ENCODE peak calls at places on chromosome 11, in five cellular contexts. One of them, this sample, is unnamed.

GRCh38 chr11:63862923-63863322 is 24.0 kb downstream of the MARK2 start:
- DNase-seq in psoas muscle: no peak
- DNase-seq in cardiac muscle cell: no peak
- DNase-seq in WERI-Rb-1: no peak
- DNase-seq in PC-3: no peak
- DNase-seq in this sample: no peak

GRCh38 chr11:96863520-96863919 is 473.7 kb downstream of the JRKL start:
- DNase-seq in WERI-Rb-1: no peak
- DNase-seq in cardiac muscle cell: peak; percentile 27
- DNase-seq in PC-3: no peak
- DNase-seq in psoas muscle: peak; percentile 56
- DNase-seq in this sample: peak; percentile 89

GRCh38 chr11:130831506-130832385 is 84.5 kb downstream of the SNX19 start:
- DNase-seq in psoas muscle: no peak
- DNase-seq in PC-3: peak; percentile 29
- DNase-seq in WERI-Rb-1: no peak
- DNase-seq in cardiac muscle cell: no peak
- DNase-seq in this sample: no peak

GRCh38 chr11:27735281-27735680 is 35.0 kb upstream of the BDNF start:
- DNase-seq in PC-3: no peak
- DNase-seq in cardiac muscle cell: peak; percentile 29
- DNase-seq in WERI-Rb-1: no peak
- DNase-seq in psoas muscle: no peak
- DNase-seq in this sample: no peak

GRCh38 chr11:62544521-62545436 is 1.8 kb downstream of the AHNAK start:
- DNase-seq in psoas muscle: peak; percentile 39
- DNase-seq in WERI-Rb-1: no peak
- DNase-seq in cardiac muscle cell: peak; percentile 28
- DNase-seq in PC-3: peak; percentile 50
- DNase-seq in this sample: peak; percentile 53

GRCh38 chr11:18676803-18677202 is 21.8 kb upstream of the TMEM86A start:
- DNase-seq in WERI-Rb-1: no peak
- DNase-seq in PC-3: peak; percentile 92
- DNase-seq in psoas muscle: no peak
- DNase-seq in cardiac muscle cell: no peak
- DNase-seq in this sample: no peak

GRCh38 chr11:92703431-92703830 is 266.0 kb upstream of the MTNR1B start:
- DNase-seq in PC-3: peak; percentile 10
- DNase-seq in cardiac muscle cell: peak; percentile 25
- DNase-seq in WERI-Rb-1: no peak
- DNase-seq in psoas muscle: no peak
- DNase-seq in this sample: no peak

GRCh38 chr11:113828186-113828585 is 47.2 kb downstream of the USP28 start:
- DNase-seq in cardiac muscle cell: no peak
- DNase-seq in psoas muscle: no peak
- DNase-seq in WERI-Rb-1: no peak
- DNase-seq in PC-3: no peak
- DNase-seq in this sample: no peak

GRCh38 chr11:57434640-57435546 is 8.0 kb upstream of the SLC43A3 start:
- DNase-seq in psoas muscle: no peak
- DNase-seq in cardiac muscle cell: peak; percentile 97
- DNase-seq in PC-3: peak; percentile 91
- DNase-seq in WERI-Rb-1: no peak
- DNase-seq in this sample: no peak

GRCh38 chr11:123183391-123184099 is 11.5 kb downstream of the CLMP start:
- DNase-seq in WERI-Rb-1: no peak
- DNase-seq in psoas muscle: no peak
- DNase-seq in cardiac muscle cell: no peak
- DNase-seq in PC-3: peak; percentile 63
- DNase-seq in this sample: no peak

GRCh38 chr11:62677160-62677559 is 1.7 kb downstream of the UBXN1 start:
- DNase-seq in WERI-Rb-1: no peak
- DNase-seq in cardiac muscle cell: no peak
- DNase-seq in PC-3: peak; percentile 51
- DNase-seq in psoas muscle: no peak
- DNase-seq in this sample: no peak

GRCh38 chr11:12001152-12001551 is 7.3 kb downstream of the DKK3 start:
- DNase-seq in cardiac muscle cell: no peak
- DNase-seq in WERI-Rb-1: no peak
- DNase-seq in PC-3: no peak
- DNase-seq in psoas muscle: no peak
- DNase-seq in this sample: no peak

GRCh38 chr11:12979928-12980689 is 29.0 kb upstream of the RASSF10 start:
- DNase-seq in psoas muscle: no peak
- DNase-seq in cardiac muscle cell: no peak
- DNase-seq in PC-3: peak; percentile 24
- DNase-seq in WERI-Rb-1: peak; percentile 11
- DNase-seq in this sample: no peak

GRCh38 chr11:35515224-35515623 is 10.2 kb downstream of the PAMR1 start:
- DNase-seq in cardiac muscle cell: peak; percentile 74
- DNase-seq in WERI-Rb-1: no peak
- DNase-seq in PC-3: no peak
- DNase-seq in psoas muscle: no peak
- DNase-seq in this sample: no peak

GRCh38 chr11:14125529-14125928 is 163.0 kb downstream of the SPON1 start:
- DNase-seq in PC-3: peak; percentile 71
- DNase-seq in WERI-Rb-1: no peak
- DNase-seq in cardiac muscle cell: no peak
- DNase-seq in psoas muscle: no peak
- DNase-seq in this sample: no peak

GRCh38 chr11:93986716-93987115 is 34.4 kb upstream of the HEPHL1 start:
- DNase-seq in cardiac muscle cell: peak; percentile 41
- DNase-seq in psoas muscle: no peak
- DNase-seq in PC-3: peak; percentile 91
- DNase-seq in WERI-Rb-1: no peak
- DNase-seq in this sample: no peak

GRCh38 chr11:117420598-117420997 is 92.9 kb downstream of the CEP164 start:
- DNase-seq in PC-3: no peak
- DNase-seq in psoas muscle: no peak
- DNase-seq in cardiac muscle cell: no peak
- DNase-seq in WERI-Rb-1: no peak
- DNase-seq in this sample: no peak

GRCh38 chr11:15073361-15074205 is at the start of gene CALCB:
- DNase-seq in WERI-Rb-1: no peak
- DNase-seq in cardiac muscle cell: peak; percentile 32
- DNase-seq in PC-3: no peak
- DNase-seq in psoas muscle: no peak
- DNase-seq in this sample: no peak

GRCh38 chr11:47305734-47306483 is 36.0 kb downstream of the MADD start:
- DNase-seq in cardiac muscle cell: no peak
- DNase-seq in WERI-Rb-1: peak; percentile 86
- DNase-seq in PC-3: no peak
- DNase-seq in psoas muscle: peak; percentile 40
- DNase-seq in this sample: peak; percentile 78

GRCh38 chr11:74860743-74861142 is 88.1 kb downstream of the XRRA1 start:
- DNase-seq in PC-3: peak; percentile 13
- DNase-seq in WERI-Rb-1: no peak
- DNase-seq in psoas muscle: no peak
- DNase-seq in cardiac muscle cell: no peak
- DNase-seq in this sample: no peak

GRCh38 chr11:102783720-102784119 is 3.3 kb upstream of the MMP10 start:
- DNase-seq in cardiac muscle cell: no peak
- DNase-seq in WERI-Rb-1: no peak
- DNase-seq in PC-3: peak; percentile 96
- DNase-seq in psoas muscle: no peak
- DNase-seq in this sample: no peak

GRCh38 chr11:2789791-2790580 is 90.2 kb upstream of the KCNQ1OT1 start:
- DNase-seq in WERI-Rb-1: no peak
- DNase-seq in cardiac muscle cell: no peak
- DNase-seq in PC-3: no peak
- DNase-seq in psoas muscle: no peak
- DNase-seq in this sample: peak; percentile 5

DNA sequence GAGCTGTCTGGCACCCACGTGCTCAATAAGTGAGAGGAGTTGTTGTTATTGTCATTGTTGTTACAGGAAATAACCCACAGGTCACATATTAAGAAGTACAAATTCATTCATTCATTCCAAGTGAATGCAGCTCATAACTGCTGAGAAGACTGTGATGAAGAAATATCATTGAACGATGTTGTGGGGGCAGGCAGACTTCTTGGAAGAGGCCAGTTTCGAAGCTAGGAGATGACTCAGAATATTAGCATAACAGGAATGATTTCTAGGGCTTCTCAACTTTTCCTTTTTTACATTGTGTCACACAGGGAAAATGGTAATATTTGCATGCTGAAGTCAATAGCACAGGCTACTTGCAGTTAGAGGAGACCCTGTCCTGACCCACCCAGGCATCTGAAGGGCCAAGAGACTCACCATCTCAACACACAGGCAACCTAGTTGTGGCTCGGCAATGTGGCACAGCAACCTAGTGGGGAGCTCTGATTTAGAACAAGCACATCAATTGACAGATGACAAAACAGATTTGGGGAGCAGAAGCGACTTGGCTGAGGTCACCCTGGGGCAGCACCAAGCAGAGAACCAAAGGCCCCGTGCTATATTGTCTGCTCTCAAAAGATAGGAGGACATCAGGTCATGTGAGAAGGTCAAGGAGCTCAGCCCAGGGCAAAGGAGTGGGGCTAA is 605.9 kb downstream of the BUD13 start:
- DNase-seq in PC-3: no peak
- DNase-seq in cardiac muscle cell: no peak
- DNase-seq in WERI-Rb-1: no peak
- DNase-seq in psoas muscle: no peak
- DNase-seq in this sample: no peak
- H3K27ac ChIP-seq in PC-3: no peak overlapping the region
- H3K27ac ChIP-seq in cardiac muscle cell: no peak overlapping the region
- H3K27ac ChIP-seq in WERI-Rb-1: no peak overlapping the region
- H3K27ac ChIP-seq in psoas muscle: no peak overlapping the region
- H3K27ac ChIP-seq in this sample: no peak overlapping the region

GRCh38 chr11:17163742-17164141 is 44.0 kb downstream of the PIK3C2A start:
- DNase-seq in PC-3: no peak
- DNase-seq in WERI-Rb-1: no peak
- DNase-seq in cardiac muscle cell: no peak
- DNase-seq in psoas muscle: no peak
- DNase-seq in this sample: no peak

GRCh38 chr11:17165247-17165890 is 42.4 kb downstream of the PIK3C2A start:
- DNase-seq in cardiac muscle cell: no peak
- DNase-seq in PC-3: no peak
- DNase-seq in psoas muscle: no peak
- DNase-seq in WERI-Rb-1: no peak
- DNase-seq in this sample: no peak

GRCh38 chr11:17163296-17163695 is 44.5 kb downstream of the PIK3C2A start:
- DNase-seq in PC-3: no peak
- DNase-seq in WERI-Rb-1: no peak
- DNase-seq in psoas muscle: no peak
- DNase-seq in cardiac muscle cell: no peak
- DNase-seq in this sample: no peak

GRCh38 chr11:17162376-17162775 is 45.4 kb downstream of the PIK3C2A start:
- DNase-seq in cardiac muscle cell: no peak
- DNase-seq in psoas muscle: no peak
- DNase-seq in PC-3: no peak
- DNase-seq in WERI-Rb-1: no peak
- DNase-seq in this sample: no peak

DNA sequence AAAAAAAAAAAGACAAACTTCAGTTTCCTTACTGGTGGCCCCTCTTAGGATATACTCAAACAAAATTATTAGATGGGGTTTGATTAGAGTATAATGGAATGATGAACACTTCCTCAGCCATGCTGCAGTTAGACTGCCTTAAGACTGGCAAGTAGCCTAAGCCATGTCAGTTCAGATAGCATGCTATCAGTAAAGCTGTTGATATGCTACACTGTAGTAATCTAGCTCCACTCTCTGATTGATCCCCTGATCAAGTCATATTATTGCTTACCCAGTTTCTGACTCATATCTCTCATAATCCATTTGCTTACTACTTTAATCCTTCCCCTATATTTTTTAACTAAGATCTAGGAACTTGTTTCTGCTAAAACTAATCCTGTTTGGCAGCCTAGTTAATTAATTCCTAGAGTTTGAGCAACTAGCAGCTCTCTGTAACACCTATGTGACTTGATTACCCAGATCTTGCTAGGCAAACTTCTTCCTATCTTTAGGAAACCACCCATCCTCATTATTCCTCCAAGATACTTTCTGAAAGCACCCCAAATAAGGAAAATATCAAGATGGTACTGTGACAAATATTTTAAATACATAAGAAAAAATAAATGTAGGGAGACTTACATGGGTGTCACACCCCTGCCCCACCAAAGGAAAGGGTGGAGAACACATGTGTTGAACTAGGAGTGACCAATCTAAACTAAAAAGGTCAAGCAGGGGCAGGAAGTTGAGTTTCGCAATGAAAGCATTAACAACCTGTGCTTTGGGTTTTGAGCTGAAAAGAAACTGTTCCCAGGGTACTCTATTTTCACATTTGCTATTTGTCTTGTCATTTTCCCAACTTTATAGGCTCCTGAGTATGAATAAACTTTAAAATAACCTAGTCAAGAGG is 43.2 kb downstream of the PIK3C2A start:
- DNase-seq in cardiac muscle cell: no peak
- DNase-seq in WERI-Rb-1: no peak
- DNase-seq in PC-3: no peak
- DNase-seq in psoas muscle: no peak
- DNase-seq in this sample: no peak
- H3K27ac ChIP-seq in cardiac muscle cell: peak overlapping the region; percentile 54
- H3K27ac ChIP-seq in WERI-Rb-1: no peak overlapping the region
- H3K27ac ChIP-seq in PC-3: no peak overlapping the region
- H3K27ac ChIP-seq in psoas muscle: peak overlapping the region; percentile 7
- H3K27ac ChIP-seq in this sample: peak overlapping the region; percentile 61

GRCh38 chr11:3866836-3867208 is 11.4 kb downstream of the STIM1 start:
- DNase-seq in PC-3: no peak
- DNase-seq in cardiac muscle cell: no peak
- DNase-seq in psoas muscle: no peak
- DNase-seq in WERI-Rb-1: no peak
- DNase-seq in this sample: no peak
- H3K27ac ChIP-seq in PC-3: no peak overlapping the region
- H3K27ac ChIP-seq in cardiac muscle cell: no peak overlapping the region
- H3K27ac ChIP-seq in psoas muscle: peak overlapping the region; percentile 79
- H3K27ac ChIP-seq in WERI-Rb-1: no peak overlapping the region
- H3K27ac ChIP-seq in this sample: peak overlapping the region; percentile 74

GRCh38 chr11:66932543-66932942 is 25.6 kb downstream of the PC start:
- DNase-seq in psoas muscle: no peak
- DNase-seq in WERI-Rb-1: no peak
- DNase-seq in cardiac muscle cell: no peak
- DNase-seq in PC-3: no peak
- DNase-seq in this sample: no peak

GRCh38 chr11:66929753-66930152 is 28.4 kb downstream of the PC start:
- DNase-seq in PC-3: no peak
- DNase-seq in WERI-Rb-1: no peak
- DNase-seq in cardiac muscle cell: no peak
- DNase-seq in psoas muscle: no peak
- DNase-seq in this sample: no peak

GRCh38 chr11:66936326-66936725 is 21.9 kb downstream of the PC start:
- DNase-seq in PC-3: no peak
- DNase-seq in cardiac muscle cell: peak; percentile 93
- DNase-seq in WERI-Rb-1: no peak
- DNase-seq in psoas muscle: no peak
- DNase-seq in this sample: no peak

GRCh38 chr11:66934971-66935779 is 23.0 kb downstream of the PC start:
- DNase-seq in psoas muscle: no peak
- DNase-seq in cardiac muscle cell: peak; percentile 88
- DNase-seq in WERI-Rb-1: no peak
- DNase-seq in PC-3: no peak
- DNase-seq in this sample: no peak

GRCh38 chr11:66933508-66933907 is 24.7 kb downstream of the PC start:
- DNase-seq in psoas muscle: no peak
- DNase-seq in cardiac muscle cell: peak; percentile 35
- DNase-seq in PC-3: no peak
- DNase-seq in WERI-Rb-1: no peak
- DNase-seq in this sample: no peak
- H3K27ac ChIP-seq in psoas muscle: no peak overlapping the region
- H3K27ac ChIP-seq in cardiac muscle cell: no peak overlapping the region
- H3K27ac ChIP-seq in PC-3: no peak overlapping the region
- H3K27ac ChIP-seq in WERI-Rb-1: no peak overlapping the region
- H3K27ac ChIP-seq in this sample: no peak overlapping the region

This sample was measured in left ventricle myocardium inferior.